ENCODE peak calls at places on chromosome 16, in four cellular contexts. One of them, this sample, is unnamed.

GRCh38 chr16:15608398-15609285 is 34.3 kb downstream of the MARF1 start:
- DNase-seq in pancreas: no peak
- DNase-seq in CD4-positive, CD25-positive, alpha-beta regulatory T cell: no peak
- DNase-seq in cardiac muscle cell: no peak
- DNase-seq in this sample: no peak

GRCh38 chr16:74029122-74029805 is 267.4 kb upstream of the PSMD7 start:
- DNase-seq in pancreas: no peak
- DNase-seq in CD4-positive, CD25-positive, alpha-beta regulatory T cell: no peak
- DNase-seq in cardiac muscle cell: no peak
- DNase-seq in this sample: peak

GRCh38 chr16:47617732-47618131 is 156.6 kb downstream of the PHKB start:
- DNase-seq in pancreas: no peak
- DNase-seq in CD4-positive, CD25-positive, alpha-beta regulatory T cell: no peak
- DNase-seq in cardiac muscle cell: no peak
- DNase-seq in this sample: no peak

GRCh38 chr16:79036541-79036940 is 564.0 kb downstream of the MAF start:
- DNase-seq in pancreas: no peak
- DNase-seq in CD4-positive, CD25-positive, alpha-beta regulatory T cell: no peak
- DNase-seq in cardiac muscle cell: no peak
- DNase-seq in this sample: no peak

GRCh38 chr16:27377666-27378485 is 24.1 kb upstream of the IL21R start:
- DNase-seq in pancreas: no peak
- DNase-seq in CD4-positive, CD25-positive, alpha-beta regulatory T cell: no peak
- DNase-seq in cardiac muscle cell: no peak
- DNase-seq in this sample: no peak

GRCh38 chr16:87705780-87706277 is 60.0 kb downstream of the KLHDC4 start:
- DNase-seq in pancreas: peak
- DNase-seq in CD4-positive, CD25-positive, alpha-beta regulatory T cell: no peak
- DNase-seq in cardiac muscle cell: no peak
- DNase-seq in this sample: no peak

GRCh38 chr16:30551781-30552180 is 6.4 kb downstream of the ZNF764 start:
- DNase-seq in pancreas: no peak
- DNase-seq in CD4-positive, CD25-positive, alpha-beta regulatory T cell: peak
- DNase-seq in cardiac muscle cell: no peak
- DNase-seq in this sample: no peak

GRCh38 chr16:20866161-20866772 is 33.9 kb downstream of the DCUN1D3 start:
- DNase-seq in pancreas: no peak
- DNase-seq in CD4-positive, CD25-positive, alpha-beta regulatory T cell: no peak
- DNase-seq in cardiac muscle cell: peak
- DNase-seq in this sample: no peak

GRCh38 chr16:28985206-28985605 is 354 bp downstream of the LAT start:
- DNase-seq in pancreas: peak
- DNase-seq in CD4-positive, CD25-positive, alpha-beta regulatory T cell: no peak
- DNase-seq in cardiac muscle cell: no peak
- DNase-seq in this sample: no peak

GRCh38 chr16:68665501-68665900 is 20.4 kb downstream of the CDH3 start:
- DNase-seq in pancreas: no peak
- DNase-seq in CD4-positive, CD25-positive, alpha-beta regulatory T cell: no peak
- DNase-seq in cardiac muscle cell: no peak
- DNase-seq in this sample: no peak

GRCh38 chr16:52912565-52913173 is 140.0 kb downstream of the CHD9NB start:
- DNase-seq in pancreas: peak
- DNase-seq in CD4-positive, CD25-positive, alpha-beta regulatory T cell: no peak
- DNase-seq in cardiac muscle cell: peak
- DNase-seq in this sample: peak

GRCh38 chr16:11089504-11090124 is 145.2 kb downstream of the CLEC16A start:
- DNase-seq in pancreas: no peak
- DNase-seq in CD4-positive, CD25-positive, alpha-beta regulatory T cell: no peak
- DNase-seq in cardiac muscle cell: no peak
- DNase-seq in this sample: no peak

GRCh38 chr16:69366431-69366830 is 14.8 kb upstream of the TMED6 start:
- DNase-seq in pancreas: no peak
- DNase-seq in CD4-positive, CD25-positive, alpha-beta regulatory T cell: no peak
- DNase-seq in cardiac muscle cell: no peak
- DNase-seq in this sample: no peak

GRCh38 chr16:85798283-85798776 is 1.0 kb downstream of the EMC8 start:
- DNase-seq in pancreas: no peak
- DNase-seq in CD4-positive, CD25-positive, alpha-beta regulatory T cell: no peak
- DNase-seq in cardiac muscle cell: no peak
- DNase-seq in this sample: no peak

GRCh38 chr16:48596326-48596725 is 13.7 kb downstream of the N4BP1 start:
- DNase-seq in pancreas: no peak
- DNase-seq in CD4-positive, CD25-positive, alpha-beta regulatory T cell: no peak
- DNase-seq in cardiac muscle cell: no peak
- DNase-seq in this sample: no peak

GRCh38 chr16:70725912-70726828 is 40.3 kb upstream of the MTSS2 start:
- DNase-seq in pancreas: no peak
- DNase-seq in CD4-positive, CD25-positive, alpha-beta regulatory T cell: no peak
- DNase-seq in cardiac muscle cell: peak
- DNase-seq in this sample: no peak

GRCh38 chr16:68416057-68417046 is 32.0 kb downstream of the SMPD3 start:
- DNase-seq in pancreas: no peak
- DNase-seq in CD4-positive, CD25-positive, alpha-beta regulatory T cell: no peak
- DNase-seq in cardiac muscle cell: no peak
- DNase-seq in this sample: no peak

GRCh38 chr16:7351572-7351971 is 18.9 kb downstream of the RBFOX1 start:
- DNase-seq in pancreas: no peak
- DNase-seq in CD4-positive, CD25-positive, alpha-beta regulatory T cell: no peak
- DNase-seq in cardiac muscle cell: no peak
- DNase-seq in this sample: no peak

GRCh38 chr16:67805718-67806427 is 487 bp downstream of the RANBP10 start:
- DNase-seq in pancreas: peak
- DNase-seq in CD4-positive, CD25-positive, alpha-beta regulatory T cell: peak
- DNase-seq in cardiac muscle cell: peak
- DNase-seq in this sample: no peak

GRCh38 chr16:57179429-57179828 is 6.4 kb downstream of the PSME3IP1 start:
- DNase-seq in pancreas: no peak
- DNase-seq in CD4-positive, CD25-positive, alpha-beta regulatory T cell: no peak
- DNase-seq in cardiac muscle cell: no peak
- DNase-seq in this sample: no peak

GRCh38 chr16:57845115-57845514 is 42.8 kb upstream of the KIFC3 start:
- DNase-seq in pancreas: no peak
- DNase-seq in CD4-positive, CD25-positive, alpha-beta regulatory T cell: no peak
- DNase-seq in cardiac muscle cell: no peak
- DNase-seq in this sample: no peak

GRCh38 chr16:50449800-50450199 is 81.0 kb upstream of the BRD7 start:
- DNase-seq in pancreas: no peak
- DNase-seq in CD4-positive, CD25-positive, alpha-beta regulatory T cell: no peak
- DNase-seq in cardiac muscle cell: peak
- DNase-seq in this sample: no peak

GRCh38 chr16:50497592-50497991 is 50.6 kb upstream of the NKD1 start:
- DNase-seq in pancreas: no peak
- DNase-seq in CD4-positive, CD25-positive, alpha-beta regulatory T cell: no peak
- DNase-seq in cardiac muscle cell: no peak
- DNase-seq in this sample: no peak

GRCh38 chr16:3187798-3188674 is at the start of gene OR1F1:
- DNase-seq in pancreas: no peak
- DNase-seq in CD4-positive, CD25-positive, alpha-beta regulatory T cell: peak
- DNase-seq in cardiac muscle cell: peak
- DNase-seq in this sample: peak

GRCh38 chr16:58196898-58197313 is 1.0 kb downstream of the CSNK2A2 start:
- DNase-seq in pancreas: no peak
- DNase-seq in CD4-positive, CD25-positive, alpha-beta regulatory T cell: no peak
- DNase-seq in cardiac muscle cell: no peak
- DNase-seq in this sample: no peak

GRCh38 chr16:12461201-12461600 is 342.5 kb downstream of the CPPED1 start:
- DNase-seq in pancreas: no peak
- DNase-seq in CD4-positive, CD25-positive, alpha-beta regulatory T cell: no peak
- DNase-seq in cardiac muscle cell: no peak
- DNase-seq in this sample: no peak

GRCh38 chr16:3074860-3075545 is 9.6 kb downstream of the IL32 start:
- DNase-seq in pancreas: peak
- DNase-seq in CD4-positive, CD25-positive, alpha-beta regulatory T cell: peak
- DNase-seq in cardiac muscle cell: no peak
- DNase-seq in this sample: no peak

GRCh38 chr16:67862623-67863583 is 9.9 kb upstream of the EDC4 start:
- DNase-seq in pancreas: no peak
- DNase-seq in CD4-positive, CD25-positive, alpha-beta regulatory T cell: no peak
- DNase-seq in cardiac muscle cell: peak
- DNase-seq in this sample: no peak

GRCh38 chr16:79006762-79007161 is 593.8 kb downstream of the MAF start:
- DNase-seq in pancreas: no peak
- DNase-seq in CD4-positive, CD25-positive, alpha-beta regulatory T cell: no peak
- DNase-seq in cardiac muscle cell: no peak
- DNase-seq in this sample: no peak

GRCh38 chr16:23508589-23509440 is 1.5 kb downstream of the GGA2 start:
- DNase-seq in pancreas: no peak
- DNase-seq in CD4-positive, CD25-positive, alpha-beta regulatory T cell: no peak
- DNase-seq in cardiac muscle cell: peak
- DNase-seq in this sample: no peak

DNA sequence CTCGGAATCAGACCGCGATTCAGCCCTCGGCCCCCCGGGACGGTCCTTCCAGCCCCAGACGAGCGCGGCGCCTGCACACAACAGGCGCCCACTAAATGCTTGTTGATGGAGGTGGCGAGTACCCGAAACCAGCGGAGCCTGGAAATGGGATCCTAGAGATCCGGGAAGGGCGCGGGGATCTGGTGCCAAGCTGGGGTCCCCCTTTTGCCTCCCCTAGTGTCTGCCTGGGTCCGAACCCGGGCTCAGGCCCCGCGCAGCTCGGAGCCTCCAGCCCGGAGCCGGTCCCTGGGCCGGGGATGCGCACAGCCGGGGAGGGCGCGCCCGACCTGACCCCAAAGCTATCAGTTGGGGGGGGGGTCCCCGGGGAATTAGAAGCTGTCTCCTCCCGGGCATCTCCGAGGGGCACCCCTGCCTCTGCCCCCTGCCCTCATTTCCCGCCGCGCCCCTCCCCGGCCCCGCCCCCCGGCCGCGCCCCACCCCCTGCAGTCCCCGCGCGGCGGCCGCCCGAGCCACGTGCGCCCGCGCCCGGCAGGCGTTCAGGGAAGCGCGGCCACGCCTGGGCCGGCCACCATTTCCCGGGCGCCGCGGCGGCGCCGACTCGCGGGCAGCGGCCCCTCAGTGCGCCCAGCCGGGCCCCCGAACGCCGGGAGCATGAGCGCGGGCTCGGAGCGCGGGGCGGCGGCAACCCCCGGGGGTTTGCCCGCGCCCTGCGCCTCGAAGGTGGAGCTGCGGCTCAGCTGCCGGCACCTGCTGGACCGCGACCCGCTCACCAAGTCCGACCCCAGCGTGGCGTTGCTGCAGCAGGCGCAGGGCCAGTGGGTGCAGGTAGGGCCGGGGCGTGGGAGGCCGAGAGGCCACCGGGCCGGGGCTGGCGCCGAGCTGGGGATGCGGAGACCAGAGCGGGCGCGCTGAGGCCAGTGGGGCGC is at the start of gene CPNE7:
- DNase-seq in pancreas: no peak
- DNase-seq in CD4-positive, CD25-positive, alpha-beta regulatory T cell: no peak
- DNase-seq in cardiac muscle cell: peak
- DNase-seq in this sample: peak
- H3K4me3 ChIP-seq in pancreas: peak
- H3K4me3 ChIP-seq in CD4-positive, CD25-positive, alpha-beta regulatory T cell: no peak
- H3K4me3 ChIP-seq in cardiac muscle cell: peak
- H3K4me3 ChIP-seq in this sample: peak

GRCh38 chr16:1090620-1091587 is 5.1 kb downstream of the C1QTNF8 start:
- DNase-seq in pancreas: no peak
- DNase-seq in CD4-positive, CD25-positive, alpha-beta regulatory T cell: no peak
- DNase-seq in cardiac muscle cell: peak
- DNase-seq in this sample: no peak
- H3K4me3 ChIP-seq in pancreas: no peak
- H3K4me3 ChIP-seq in CD4-positive, CD25-positive, alpha-beta regulatory T cell: no peak
- H3K4me3 ChIP-seq in cardiac muscle cell: no peak
- H3K4me3 ChIP-seq in this sample: no peak

DNA sequence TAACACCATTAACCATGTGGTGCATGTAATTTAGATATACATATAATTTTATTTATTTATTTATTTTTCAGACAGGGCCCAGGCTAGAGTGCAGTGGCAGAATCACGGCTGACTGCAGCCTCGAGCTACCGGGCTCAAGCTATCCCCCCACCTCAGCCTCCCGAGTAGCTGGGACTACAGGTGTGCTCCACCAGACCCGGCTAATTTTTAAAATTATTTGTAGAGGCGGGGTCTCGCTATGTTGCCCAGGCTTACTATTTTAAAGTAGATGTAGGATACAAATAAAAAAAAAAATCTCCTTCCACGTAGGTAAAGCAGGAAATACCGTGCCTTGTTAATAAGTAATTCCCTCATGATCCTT is 446 bp upstream of the COQ7 start:
- DNase-seq in pancreas: no peak
- DNase-seq in CD4-positive, CD25-positive, alpha-beta regulatory T cell: no peak
- DNase-seq in cardiac muscle cell: no peak
- DNase-seq in this sample: no peak
- H3K4me3 ChIP-seq in pancreas: peak
- H3K4me3 ChIP-seq in CD4-positive, CD25-positive, alpha-beta regulatory T cell: peak
- H3K4me3 ChIP-seq in cardiac muscle cell: peak
- H3K4me3 ChIP-seq in this sample: peak

GRCh38 chr16:1337486-1337885 is 4.0 kb downstream of the BAIAP3 start:
- DNase-seq in pancreas: no peak
- DNase-seq in CD4-positive, CD25-positive, alpha-beta regulatory T cell: no peak
- DNase-seq in cardiac muscle cell: no peak
- DNase-seq in this sample: no peak
- H3K4me3 ChIP-seq in pancreas: no peak
- H3K4me3 ChIP-seq in CD4-positive, CD25-positive, alpha-beta regulatory T cell: no peak
- H3K4me3 ChIP-seq in cardiac muscle cell: no peak
- H3K4me3 ChIP-seq in this sample: no peak

This sample was measured in HAP-1.